ENCODE peak calls at places on chromosome 18, in four cellular contexts. One of them, this sample, is unnamed.

GRCh38 chr18:35463050-35463449 is 34.7 kb downstream of the INO80C start:
- DNase-seq in K562: peak
- DNase-seq in IMR-90: no peak
- DNase-seq in dorsolateral prefrontal cortex: no peak
- DNase-seq in this sample: no peak

GRCh38 chr18:8610442-8610801 is 1.2 kb downstream of the RAB12 start:
- DNase-seq in IMR-90: peak
- DNase-seq in K562: no peak
- DNase-seq in dorsolateral prefrontal cortex: no peak
- DNase-seq in this sample: no peak

GRCh38 chr18:68053290-68053689 is 536.8 kb upstream of the DSEL start:
- DNase-seq in IMR-90: no peak
- DNase-seq in K562: no peak
- DNase-seq in dorsolateral prefrontal cortex: no peak
- DNase-seq in this sample: no peak

GRCh38 chr18:58288922-58289797 is 245.1 kb downstream of the NEDD4L start:
- DNase-seq in K562: no peak
- DNase-seq in dorsolateral prefrontal cortex: peak
- DNase-seq in IMR-90: peak
- DNase-seq in this sample: no peak

GRCh38 chr18:75395137-75395536 is 32.4 kb downstream of the SMIM21 start:
- DNase-seq in IMR-90: no peak
- DNase-seq in dorsolateral prefrontal cortex: no peak
- DNase-seq in K562: no peak
- DNase-seq in this sample: no peak

GRCh38 chr18:32771871-32772499 is 838 bp downstream of the KLHL14 start:
- DNase-seq in IMR-90: no peak
- DNase-seq in dorsolateral prefrontal cortex: no peak
- DNase-seq in K562: no peak
- DNase-seq in this sample: no peak

GRCh38 chr18:25921677-25922421 is 168.6 kb downstream of the SS18 start:
- DNase-seq in dorsolateral prefrontal cortex: no peak
- DNase-seq in K562: peak
- DNase-seq in IMR-90: peak
- DNase-seq in this sample: peak

GRCh38 chr18:7207366-7207765 is 23.5 kb upstream of the LRRC30 start:
- DNase-seq in dorsolateral prefrontal cortex: no peak
- DNase-seq in K562: no peak
- DNase-seq in IMR-90: no peak
- DNase-seq in this sample: no peak

GRCh38 chr18:26646897-26647296 is 98.5 kb upstream of the KCTD1 start:
- DNase-seq in dorsolateral prefrontal cortex: no peak
- DNase-seq in IMR-90: no peak
- DNase-seq in K562: no peak
- DNase-seq in this sample: no peak

GRCh38 chr18:11747286-11747685 is 58.2 kb downstream of the GNAL start:
- DNase-seq in dorsolateral prefrontal cortex: no peak
- DNase-seq in IMR-90: no peak
- DNase-seq in K562: no peak
- DNase-seq in this sample: no peak

GRCh38 chr18:22605736-22606135 is 188.0 kb upstream of the CTAGE1 start:
- DNase-seq in dorsolateral prefrontal cortex: no peak
- DNase-seq in IMR-90: no peak
- DNase-seq in K562: no peak
- DNase-seq in this sample: no peak

GRCh38 chr18:49446481-49446880 is 14.0 kb downstream of the DYM start:
- DNase-seq in IMR-90: peak
- DNase-seq in K562: no peak
- DNase-seq in dorsolateral prefrontal cortex: no peak
- DNase-seq in this sample: no peak

GRCh38 chr18:23115683-23116096 is 19.6 kb upstream of the CABLES1 start:
- DNase-seq in dorsolateral prefrontal cortex: no peak
- DNase-seq in IMR-90: peak
- DNase-seq in K562: no peak
- DNase-seq in this sample: no peak

GRCh38 chr18:10912790-10913560 is 236.4 kb downstream of the PIEZO2 start:
- DNase-seq in IMR-90: peak
- DNase-seq in dorsolateral prefrontal cortex: no peak
- DNase-seq in K562: no peak
- DNase-seq in this sample: no peak

GRCh38 chr18:7872569-7872968 is 305.5 kb downstream of the PTPRM start:
- DNase-seq in dorsolateral prefrontal cortex: no peak
- DNase-seq in IMR-90: peak
- DNase-seq in K562: no peak
- DNase-seq in this sample: no peak

GRCh38 chr18:75114231-75114630 is 94.7 kb downstream of the PTGR3 start:
- DNase-seq in K562: no peak
- DNase-seq in IMR-90: no peak
- DNase-seq in dorsolateral prefrontal cortex: no peak
- DNase-seq in this sample: no peak

GRCh38 chr18:22170421-22171262 is 1.3 kb downstream of the GATA6 start:
- DNase-seq in K562: no peak
- DNase-seq in IMR-90: peak
- DNase-seq in dorsolateral prefrontal cortex: no peak
- DNase-seq in this sample: no peak

GRCh38 chr18:31819106-31819924 is 58.6 kb upstream of the SLC25A52 start:
- DNase-seq in K562: peak
- DNase-seq in IMR-90: peak
- DNase-seq in dorsolateral prefrontal cortex: no peak
- DNase-seq in this sample: peak

GRCh38 chr18:57846258-57846657 is 43.1 kb upstream of the ATP8B1 start:
- DNase-seq in IMR-90: peak
- DNase-seq in dorsolateral prefrontal cortex: no peak
- DNase-seq in K562: peak
- DNase-seq in this sample: no peak

GRCh38 chr18:74796928-74797576 is 199.4 kb downstream of the ZNF407 start:
- DNase-seq in IMR-90: peak
- DNase-seq in dorsolateral prefrontal cortex: no peak
- DNase-seq in K562: peak
- DNase-seq in this sample: no peak

GRCh38 chr18:13813271-13813849 is 10.6 kb upstream of the MC5R start:
- DNase-seq in K562: peak
- DNase-seq in IMR-90: peak
- DNase-seq in dorsolateral prefrontal cortex: peak
- DNase-seq in this sample: peak

GRCh38 chr18:46148810-46149209 is 44.6 kb downstream of the HAUS1 start:
- DNase-seq in dorsolateral prefrontal cortex: peak
- DNase-seq in IMR-90: peak
- DNase-seq in K562: peak
- DNase-seq in this sample: peak

GRCh38 chr18:61502472-61502871 is 169.2 kb downstream of the CDH20 start:
- DNase-seq in dorsolateral prefrontal cortex: peak
- DNase-seq in K562: peak
- DNase-seq in IMR-90: peak
- DNase-seq in this sample: peak

GRCh38 chr18:7871560-7872456 is 304.7 kb downstream of the PTPRM start:
- DNase-seq in K562: no peak
- DNase-seq in IMR-90: peak
- DNase-seq in dorsolateral prefrontal cortex: no peak
- DNase-seq in this sample: no peak

GRCh38 chr18:48836806-48837615 is 113.8 kb downstream of the SMAD7 start:
- DNase-seq in dorsolateral prefrontal cortex: no peak
- DNase-seq in IMR-90: no peak
- DNase-seq in K562: no peak
- DNase-seq in this sample: no peak

DNA sequence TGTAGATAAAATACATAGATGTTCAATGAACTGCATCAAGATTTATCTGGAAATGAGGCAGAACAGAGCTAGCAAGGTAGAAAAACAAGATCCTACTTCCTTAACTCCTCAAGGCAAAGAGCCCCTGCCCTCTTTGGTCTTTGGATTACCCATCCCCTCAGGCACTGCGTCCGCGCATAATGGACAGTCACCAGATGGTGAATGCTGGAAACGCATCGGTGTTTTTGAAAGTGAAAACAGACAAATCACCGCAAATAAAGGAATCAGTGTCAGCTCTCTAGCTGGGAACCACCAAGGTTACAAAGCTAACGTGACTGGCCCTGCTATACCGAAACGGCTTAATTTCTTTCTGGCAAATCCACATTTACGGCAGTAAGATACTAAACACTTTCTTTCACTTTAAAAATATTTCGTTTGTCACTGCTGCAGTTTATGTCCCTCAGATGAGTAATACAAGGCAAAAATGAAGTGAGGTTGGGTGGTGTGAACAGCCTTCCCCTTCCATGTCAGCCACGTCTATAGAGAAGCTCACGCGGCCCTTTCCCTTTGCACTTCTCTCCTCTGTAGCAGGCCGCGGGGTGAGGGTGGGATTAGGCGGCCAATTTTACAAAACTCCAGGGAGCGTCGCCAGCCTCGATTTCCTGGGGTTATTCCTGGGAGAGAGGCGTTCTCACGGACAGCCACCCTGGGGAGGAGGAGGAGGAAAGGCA is 620 bp upstream of the GALR1 start:
- DNase-seq in dorsolateral prefrontal cortex: no peak
- DNase-seq in K562: no peak
- DNase-seq in IMR-90: no peak
- DNase-seq in this sample: no peak
- H3K4me3 ChIP-seq in dorsolateral prefrontal cortex: peak
- H3K4me3 ChIP-seq in K562: no peak
- H3K4me3 ChIP-seq in IMR-90: peak
- H3K4me3 ChIP-seq in this sample: no peak

GRCh38 chr18:5625076-5625475 is 81.3 kb upstream of the EPB41L3 start:
- DNase-seq in IMR-90: no peak
- DNase-seq in dorsolateral prefrontal cortex: no peak
- DNase-seq in K562: no peak
- DNase-seq in this sample: no peak
- H3K4me3 ChIP-seq in IMR-90: no peak
- H3K4me3 ChIP-seq in dorsolateral prefrontal cortex: no peak
- H3K4me3 ChIP-seq in K562: no peak
- H3K4me3 ChIP-seq in this sample: no peak

GRCh38 chr18:3623769-3624545 is 174.0 kb downstream of the TGIF1 start:
- DNase-seq in IMR-90: peak
- DNase-seq in dorsolateral prefrontal cortex: peak
- DNase-seq in K562: peak
- DNase-seq in this sample: no peak

GRCh38 chr18:3619222-3619621 is 169.2 kb downstream of the TGIF1 start:
- DNase-seq in K562: no peak
- DNase-seq in IMR-90: no peak
- DNase-seq in dorsolateral prefrontal cortex: no peak
- DNase-seq in this sample: no peak

GRCh38 chr18:3616744-3617143 is 166.8 kb downstream of the TGIF1 start:
- DNase-seq in dorsolateral prefrontal cortex: no peak
- DNase-seq in K562: no peak
- DNase-seq in IMR-90: no peak
- DNase-seq in this sample: no peak

GRCh38 chr18:3619746-3620145 is 169.8 kb downstream of the TGIF1 start:
- DNase-seq in dorsolateral prefrontal cortex: no peak
- DNase-seq in K562: no peak
- DNase-seq in IMR-90: no peak
- DNase-seq in this sample: no peak

DNA sequence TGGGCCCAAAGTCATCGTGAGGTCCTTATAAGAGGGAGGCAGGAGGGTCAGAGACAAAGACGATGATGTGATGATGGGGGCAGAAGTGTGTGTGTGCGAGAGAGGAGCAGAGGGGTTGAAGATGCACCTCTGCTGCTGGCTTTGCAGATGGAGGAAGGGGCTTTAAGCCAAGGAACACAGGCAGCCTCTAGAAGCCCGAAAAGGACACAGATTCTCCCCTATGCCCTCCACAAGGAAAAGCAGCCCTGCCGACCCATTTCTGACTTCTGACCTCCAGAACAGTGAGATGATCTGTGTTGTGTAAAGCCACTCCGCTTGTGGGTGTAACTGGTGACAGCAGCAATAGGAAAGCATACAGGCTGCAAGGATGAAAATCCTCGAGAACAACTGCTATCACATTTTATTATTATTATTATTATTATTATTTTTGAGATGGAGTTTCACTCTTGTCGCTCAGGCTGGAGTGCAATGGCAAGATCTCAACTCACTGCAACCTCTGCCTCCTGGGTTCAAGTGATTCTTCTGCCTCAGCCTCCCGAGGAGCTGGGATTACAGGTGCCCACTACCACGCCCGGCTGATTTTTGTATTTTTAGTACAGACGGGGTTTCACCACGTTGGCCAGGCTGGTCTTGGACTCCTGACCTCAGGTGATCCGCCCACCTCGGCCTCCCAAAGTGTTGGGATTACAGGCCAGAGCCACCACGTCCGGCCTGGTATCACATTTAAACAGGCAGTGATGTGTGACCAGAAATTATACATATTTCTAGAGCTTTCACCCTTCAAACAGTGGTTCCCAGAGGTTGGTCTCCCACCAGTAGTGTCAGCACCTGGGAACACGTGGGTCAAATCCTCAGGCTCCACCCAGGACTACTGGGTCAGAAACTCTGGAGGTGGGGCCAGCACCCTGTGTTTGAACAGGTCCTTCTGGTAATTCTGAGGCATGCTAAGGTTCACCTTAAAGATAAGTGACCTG is 170.5 kb downstream of the TGIF1 start:
- DNase-seq in IMR-90: no peak
- DNase-seq in dorsolateral prefrontal cortex: no peak
- DNase-seq in K562: peak
- DNase-seq in this sample: no peak
- H3K4me3 ChIP-seq in IMR-90: no peak
- H3K4me3 ChIP-seq in dorsolateral prefrontal cortex: no peak
- H3K4me3 ChIP-seq in K562: no peak
- H3K4me3 ChIP-seq in this sample: no peak

DNA sequence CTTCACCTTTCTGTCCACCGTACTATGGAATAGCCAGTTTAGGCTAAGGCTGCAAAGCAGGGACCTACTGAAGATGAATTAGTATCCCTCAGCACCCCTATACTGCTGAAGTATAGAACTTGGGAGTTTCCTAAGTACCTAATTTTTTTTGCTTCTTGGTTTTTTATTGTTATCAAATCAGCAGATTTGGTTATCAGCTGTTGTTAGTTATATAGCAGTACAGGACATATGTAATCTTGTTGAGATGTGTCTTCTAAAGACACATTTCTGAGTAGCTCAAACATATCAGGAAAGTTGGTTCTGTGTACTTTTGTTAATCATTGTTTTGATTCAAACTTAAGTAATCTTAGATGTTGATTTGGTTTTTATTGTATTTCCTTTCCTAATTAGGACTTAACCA is 5.2 kb downstream of the MYL12A start:
- DNase-seq in IMR-90: no peak
- DNase-seq in dorsolateral prefrontal cortex: no peak
- DNase-seq in K562: no peak
- DNase-seq in this sample: no peak
- H3K4me3 ChIP-seq in IMR-90: no peak
- H3K4me3 ChIP-seq in dorsolateral prefrontal cortex: no peak
- H3K4me3 ChIP-seq in K562: no peak
- H3K4me3 ChIP-seq in this sample: no peak